ENCODE peak calls at places on chromosomes 6 and 20, in five cellular contexts. K, T, G, M and O are unnamed samples.

GRCh38 chr20:64232794-64233193 is 22.8 kb upstream of the PCMTD2 start:
- DNase-seq in K (no peak), T (no peak), G (no peak), M (peak), O (no peak)

GRCh38 chr6:46993846-46994245 is 48.3 kb downstream of the ADGRF1 start:
- DNase-seq in K (peak), T (no peak), G (no peak), M (no peak), O (no peak)

GRCh38 chr6:110039996-110040383 is 61.9 kb downstream of the GPR6 start:
- DNase-seq in K (peak), T (no peak), G (peak), M (peak), O (no peak)

GRCh38 chr6:82030761-82031160 is 216.8 kb downstream of the IBTK start:
- DNase-seq in K (no peak), T (no peak), G (no peak), M (no peak), O (no peak)

GRCh38 chr6:142871910-142872331 is 73.1 kb downstream of the HIVEP2 start:
- DNase-seq in K (peak), T (no peak), G (peak), M (peak), O (peak)

GRCh38 chr6:82072113-82072512 is 175.4 kb downstream of the IBTK start:
- DNase-seq in K (peak), T (no peak), G (no peak), M (peak), O (no peak)

GRCh38 chr20:46057856-46058655 is 29.0 kb downstream of the SLC12A5 start:
- DNase-seq in K (peak), T (peak), G (peak), M (peak), O (peak)

GRCh38 chr20:17558154-17558940 is 11.5 kb upstream of the DSTN start:
- DNase-seq in K (peak), T (peak), G (peak), M (peak), O (peak)

GRCh38 chr6:134352786-134353480 is 35.0 kb upstream of the SGK1 start:
- DNase-seq in K (peak), T (no peak), G (no peak), M (peak), O (no peak)

GRCh38 chr6:125812394-125813231 is 21.9 kb downstream of the NCOA7 start:
- DNase-seq in K (peak), T (no peak), G (no peak), M (no peak), O (no peak)

GRCh38 chr20:32007787-32008616 is 2.2 kb upstream of the CCM2L start:
- DNase-seq in K (no peak), T (peak), G (no peak), M (no peak), O (peak)

GRCh38 chr20:17570347-17571152 is 675 bp downstream of the DSTN start:
- DNase-seq in K (peak), T (peak), G (peak), M (peak), O (peak)

GRCh38 chr20:43838703-43839060 is 76.0 kb upstream of the TOX2 start:
- DNase-seq in K (no peak), T (no peak), G (no peak), M (no peak), O (no peak)

GRCh38 chr6:105988321-105988720 is 97.8 kb upstream of the PRDM1 start:
- DNase-seq in K (peak), T (no peak), G (no peak), M (no peak), O (no peak)

GRCh38 chr20:19572031-19572430 is 186.0 kb upstream of the RIN2 start:
- DNase-seq in K (no peak), T (no peak), G (no peak), M (no peak), O (no peak)

GRCh38 chr6:35148167-35148741 is 7.1 kb upstream of the TCP11 start:
- DNase-seq in K (peak), T (no peak), G (no peak), M (peak), O (no peak)

GRCh38 chr6:135281227-135281626 is 100.1 kb downstream of the MYB start:
- DNase-seq in K (no peak), T (no peak), G (no peak), M (peak), O (no peak)

GRCh38 chr6:16854986-16855385 is 93.7 kb upstream of the ATXN1 start:
- DNase-seq in K (peak), T (no peak), G (no peak), M (no peak), O (no peak)

GRCh38 chr6:119127627-119128026 is 49.2 kb upstream of the FAM184A start:
- DNase-seq in K (no peak), T (no peak), G (no peak), M (no peak), O (no peak)

GRCh38 chr6:53504438-53505030 is 40.4 kb downstream of the GCLC start:
- DNase-seq in K (no peak), T (no peak), G (no peak), M (no peak), O (no peak)

GRCh38 chr6:31368461-31368860 is 11.5 kb upstream of the HLA-B start:
- DNase-seq in K (no peak), T (no peak), G (no peak), M (no peak), O (no peak)

GRCh38 chr6:166624275-166624674 is 2.8 kb downstream of the RPS6KA2 start:
- DNase-seq in K (peak), T (peak), G (no peak), M (peak), O (no peak)

GRCh38 chr6:141809901-141810300 is 322.8 kb upstream of the GJE1 start:
- DNase-seq in K (peak), T (no peak), G (no peak), M (peak), O (no peak)

GRCh38 chr6:32462609-32463008 is 22.9 kb downstream of the HLA-DRA start:
- DNase-seq in K (no peak), T (no peak), G (no peak), M (no peak), O (no peak)

GRCh38 chr6:70257874-70258273 is 45.0 kb downstream of the COL9A1 start:
- DNase-seq in K (no peak), T (no peak), G (no peak), M (no peak), O (no peak)

GRCh38 chr20:2900845-2901592 is 27.7 kb downstream of the PTPRA start:
- DNase-seq in K (no peak), T (no peak), G (no peak), M (peak), O (no peak)

GRCh38 chr6:142960098-142960497 is 15.1 kb upstream of the HIVEP2 start:
- DNase-seq in K (peak), T (no peak), G (no peak), M (peak), O (no peak)

GRCh38 chr6:10585232-10585887 is 64.2 kb downstream of the GCNT2 start:
- DNase-seq in K (no peak), T (no peak), G (no peak), M (no peak), O (no peak)

GRCh38 chr20:63955846-63956663 is at the start of gene UCKL1:
- DNase-seq in K (peak), T (peak), G (peak), M (peak), O (peak)

GRCh38 chr6:37600287-37600916 is 97.3 kb downstream of the MDGA1 start:
- DNase-seq in K (no peak), T (no peak), G (no peak), M (no peak), O (no peak)

GRCh38 chr20:58433759-58434158 is 44.7 kb downstream of the VAPB start:
- DNase-seq in K (peak), T (no peak), G (no peak), M (no peak), O (no peak)

GRCh38 chr6:10800810-10801209 is 37.5 kb downstream of the MAK start:
- DNase-seq in K (peak), T (no peak), G (no peak), M (no peak), O (no peak)

GRCh38 chr6:44655368-44656342 is 268.1 kb downstream of the CDC5L start:
- DNase-seq in K (peak), T (peak), G (peak), M (peak), O (peak)

GRCh38 chr20:43448748-43449535 is 8.8 kb upstream of the SRSF6 start:
- DNase-seq in K (peak), T (no peak), G (peak), M (peak), O (no peak)

GRCh38 chr6:2750832-2751231 is at the start of gene MYLK4:
- DNase-seq in K (no peak), T (no peak), G (no peak), M (no peak), O (no peak)

GRCh38 chr6:2752477-2753115 is 1.9 kb upstream of the MYLK4 start:
- DNase-seq in K (no peak), T (no peak), G (no peak), M (no peak), O (no peak)

GRCh38 chr6:2751871-2752270 is 1.1 kb upstream of the MYLK4 start:
- DNase-seq in K (no peak), T (no peak), G (no peak), M (peak), O (no peak)

GRCh38 chr6:2748183-2748582 is 2.5 kb downstream of the MYLK4 start:
- DNase-seq in K (no peak), T (no peak), G (no peak), M (no peak), O (no peak)

GRCh38 chr6:2749972-2750600 is 636 bp downstream of the MYLK4 start:
- DNase-seq in K (peak), T (peak), G (peak), M (peak), O (peak)
- TF ChIP-seq CTCF in K (peak), T (peak), G (peak), M (peak), O (peak)

GRCh38 chr20:1776608-1777475 is 118.4 kb upstream of the SIRPA start:
- DNase-seq in K (peak), T (peak), G (peak), M (peak), O (peak)
- TF ChIP-seq POLR2A in K (peak), T (no peak), G (no peak), M (no peak), O (peak)

GRCh38 chr6:14397518-14397901 is 279.9 kb downstream of the CD83 start:
- DNase-seq in K (no peak), T (no peak), G (no peak), M (peak), O (no peak)
- TF ChIP-seq CTCF in K (no peak), T (no peak), G (no peak), M (no peak), O (no peak)

DNA sequence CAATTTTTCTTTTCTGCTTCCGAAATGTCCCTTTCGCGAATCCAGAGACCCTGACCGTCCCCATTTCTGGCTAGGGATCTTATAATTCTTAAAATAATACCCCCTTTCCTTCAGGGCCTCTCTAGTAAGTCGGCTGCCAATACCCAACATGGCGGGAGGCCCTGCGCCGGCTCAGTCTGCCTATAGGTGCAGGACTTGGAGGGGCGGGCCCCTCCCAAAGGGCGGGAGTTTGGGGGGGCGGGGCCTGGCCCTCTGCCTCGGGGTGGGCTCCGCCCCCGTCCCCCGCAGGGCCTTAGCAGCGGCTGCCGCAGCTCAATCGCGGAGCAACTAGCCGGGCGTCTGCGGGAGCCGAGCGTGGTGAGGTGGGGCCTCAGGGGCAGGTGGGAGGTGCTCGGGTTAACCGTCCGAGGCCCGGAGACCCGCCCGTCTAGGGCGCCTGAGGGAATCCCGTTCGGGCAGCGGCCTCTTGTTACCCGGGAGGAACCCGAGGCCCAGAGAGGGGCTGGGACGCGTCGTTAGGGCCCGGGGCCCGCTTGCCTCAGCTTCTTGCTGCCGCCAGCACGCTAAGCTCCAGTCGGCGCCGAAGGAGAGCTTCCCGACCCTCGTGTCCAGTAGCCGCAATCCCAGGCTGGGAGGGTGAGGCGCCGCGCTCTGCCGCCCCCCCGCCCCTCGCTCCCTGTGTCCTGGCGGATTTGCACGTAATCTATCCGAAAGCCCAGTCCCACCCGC is at the start of gene CEP250:
- DNase-seq in K (peak), T (peak), G (peak), M (peak), O (peak)
- TF ChIP-seq POLR2A in K (peak), T (peak), G (peak), M (peak), O (no peak)

GRCh38 chr6:85461806-85462185 is 11.9 kb downstream of the NT5E start:
- DNase-seq in K (no peak), T (no peak), G (no peak), M (no peak), O (no peak)

GRCh38 chr6:85459224-85459901 is 9.5 kb downstream of the NT5E start:
- DNase-seq in K (peak), T (no peak), G (no peak), M (no peak), O (no peak)

GRCh38 chr6:85458782-85459181 is 8.9 kb downstream of the NT5E start:
- DNase-seq in K (no peak), T (no peak), G (no peak), M (no peak), O (no peak)

GRCh38 chr6:85460951-85461805 is 11.3 kb downstream of the NT5E start:
- DNase-seq in K (no peak), T (peak), G (peak), M (peak), O (no peak)

DNA sequence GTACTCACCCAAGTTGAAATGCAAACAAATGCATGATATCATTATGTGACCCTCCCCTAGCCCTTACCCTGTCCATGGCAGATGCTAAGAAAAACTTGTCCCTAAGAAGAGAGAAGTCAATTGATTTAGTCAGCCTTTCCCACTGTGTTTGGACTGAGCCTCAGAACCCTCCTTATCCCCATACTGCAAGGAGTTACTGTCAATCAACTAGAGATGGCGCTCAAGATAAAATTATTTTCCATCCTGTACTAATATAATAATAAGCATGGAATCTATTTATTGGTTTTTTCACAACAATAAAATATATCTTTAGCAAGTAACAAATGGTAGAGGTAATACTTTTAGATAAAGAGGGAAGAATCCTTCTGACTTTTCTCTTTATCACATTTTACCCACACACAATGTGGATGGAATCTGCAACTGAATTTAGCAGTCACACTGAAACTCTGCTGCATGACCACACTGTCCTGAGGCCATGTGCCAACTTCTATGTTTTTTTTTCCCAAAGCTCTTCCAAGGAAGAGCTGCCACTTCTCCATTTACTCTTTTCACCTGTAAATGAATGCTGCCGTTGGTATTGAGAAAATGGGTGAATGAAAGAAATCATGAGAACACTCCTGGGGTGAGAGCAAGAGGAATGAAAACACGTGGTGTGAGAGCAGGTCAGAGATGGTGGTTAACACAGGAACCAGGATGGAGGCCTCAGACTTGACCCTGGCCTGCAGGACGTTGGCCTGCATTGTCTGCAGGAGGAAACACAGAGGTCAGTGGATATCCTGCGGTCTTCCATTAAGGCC is 10.5 kb downstream of the NT5E start:
- DNase-seq in K (no peak), T (no peak), G (no peak), M (no peak), O (no peak)
- TF ChIP-seq CTCF in K (no peak), T (no peak), G (no peak), M (no peak), O (no peak)

DNA sequence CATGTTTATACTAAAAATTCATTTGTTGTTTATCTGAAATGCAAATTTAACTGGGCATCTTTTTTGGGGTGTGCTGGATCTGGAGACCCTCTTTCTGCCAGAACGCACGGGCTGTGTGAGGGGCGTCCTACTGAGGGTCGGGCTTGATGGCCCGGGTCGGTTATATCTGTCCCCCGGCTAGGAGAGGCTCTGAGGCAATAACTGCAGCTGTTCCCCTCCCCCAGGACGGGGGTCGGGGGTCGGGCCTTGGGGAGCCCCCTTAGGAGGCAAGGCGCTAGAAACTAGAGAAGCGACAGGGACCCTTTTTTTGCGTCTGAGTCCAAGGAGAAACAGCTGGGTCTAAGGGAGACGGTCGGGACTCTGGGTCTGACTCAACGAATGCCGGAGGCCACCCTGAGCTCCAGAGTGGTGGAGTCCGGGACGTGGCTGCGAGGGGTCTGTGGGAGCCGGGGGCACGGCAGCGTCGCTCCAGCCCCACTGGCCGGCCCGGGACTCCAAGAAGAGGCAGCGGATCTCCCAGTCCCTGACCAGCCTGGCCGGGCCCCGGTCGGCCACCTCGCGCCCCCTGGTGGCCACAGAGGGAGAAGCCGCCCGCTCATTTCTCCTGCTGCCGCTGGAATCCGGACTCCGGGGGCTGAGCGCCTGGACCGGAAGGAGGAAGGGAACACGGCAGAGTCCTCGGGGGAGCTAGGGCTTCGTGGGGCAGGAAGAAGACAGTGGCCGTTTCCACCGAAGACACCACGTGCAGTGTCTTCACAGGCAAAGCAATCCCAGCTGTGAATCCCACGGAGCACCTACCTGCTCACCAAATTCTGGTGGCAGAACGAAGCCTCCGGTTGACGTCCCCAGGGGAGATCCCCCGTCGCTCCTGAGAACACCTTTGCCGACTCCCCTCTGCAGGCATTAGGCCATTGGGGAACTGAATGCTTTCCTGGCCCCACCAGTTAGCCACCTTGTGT is 24.0 kb upstream of the SCML4 start:
- DNase-seq in K (peak), T (peak), G (peak), M (peak), O (peak)
- TF ChIP-seq POLR2A in K (no peak), T (no peak), G (no peak), M (no peak), O (no peak)

GRCh38 chr6:24494726-24495515 is at the start of gene ALDH5A1:
- DNase-seq in K (peak), T (peak), G (peak), M (peak), O (peak)
- TF ChIP-seq CTCF in K (peak), T (no peak), G (no peak), M (peak), O (peak)

GRCh38 chr20:35741892-35742740 is at the start of gene RBM39:
- DNase-seq in K (peak), T (peak), G (peak), M (peak), O (peak)
- TF ChIP-seq POLR2A in K (peak), T (peak), G (peak), M (peak), O (peak)

GRCh38 chr6:40999498-41000070 is 39.4 kb downstream of the UNC5CL start:
- DNase-seq in K (peak), T (peak), G (peak), M (peak), O (no peak)
- TF ChIP-seq CTCF in K (peak), T (peak), G (no peak), M (peak), O (peak)